ENCODE peak calls at places on chromosomes 5 and 9, in four cellular contexts. X is HCT116, T is H1, W is K562. E is an unnamed sample.

GRCh38 chr5:179306191-179307005 is 38.9 kb downstream of the ADAMTS2 start:
- DNase-seq in X (no peak), T (no peak), W (no peak), E (no peak)

GRCh38 chr5:55997742-55998351 is 3.1 kb upstream of the IL6ST start:
- DNase-seq in X (no peak), T (no peak), W (peak; percentile 63), E (no peak)

GRCh38 chr9:5951686-5952211 is 61.1 kb downstream of the MLANA start:
- DNase-seq in X (no peak), T (no peak), W (no peak), E (no peak)

GRCh38 chr9:30775236-30775635 is 1609.2 kb upstream of the ACO1 start:
- DNase-seq in X (no peak), T (no peak), W (no peak), E (no peak)

GRCh38 chr9:103714992-103715391 is 379.1 kb upstream of the SMC2 start:
- DNase-seq in X (no peak), T (peak; percentile 45), W (no peak), E (no peak)

GRCh38 chr5:10885026-10885425 is 124.0 kb upstream of the DAP start:
- DNase-seq in X (no peak), T (no peak), W (no peak), E (no peak)

GRCh38 chr5:1297243-1297642 is 2.4 kb upstream of the TERT start:
- DNase-seq in X (no peak), T (no peak), W (no peak), E (no peak)

GRCh38 chr5:133287500-133287899 is 235.7 kb downstream of the HSPA4 start:
- DNase-seq in X (peak; percentile 28), T (peak; percentile 55), W (peak; percentile 24), E (peak; percentile 12)

GRCh38 chr5:84727708-84728107 is 343.0 kb upstream of the EDIL3 start:
- DNase-seq in X (no peak), T (no peak), W (no peak), E (no peak)

GRCh38 chr5:156356238-156356637 is 29.3 kb downstream of the SGCD start:
- DNase-seq in X (no peak), T (no peak), W (no peak), E (no peak)

GRCh38 chr5:122458278-122458872 is 146.3 kb downstream of the SNCAIP start:
- DNase-seq in X (peak; percentile 21), T (no peak), W (peak; percentile 19), E (peak; percentile 6)

GRCh38 chr5:44443172-44443571 is 54.0 kb upstream of the FGF10 start:
- DNase-seq in X (no peak), T (no peak), W (no peak), E (no peak)

GRCh38 chr5:57692582-57693487 is 210.2 kb upstream of the ACTBL2 start:
- DNase-seq in X (peak; percentile 94), T (no peak), W (peak; percentile 50), E (peak; percentile 92)

GRCh38 chr9:37944671-37945481 is 40.9 kb upstream of the SLC25A51 start:
- DNase-seq in X (no peak), T (no peak), W (no peak), E (no peak)

GRCh38 chr9:12923472-12924009 is 148.7 kb downstream of the LURAP1L start:
- DNase-seq in X (no peak), T (no peak), W (no peak), E (no peak)

GRCh38 chr9:36135791-36136276 is 699 bp upstream of the GLIPR2 start:
- DNase-seq in X (no peak), T (peak; percentile 77), W (no peak), E (no peak)

GRCh38 chr9:109248133-109248581 is 72.7 kb downstream of the EPB41L4B start:
- DNase-seq in X (no peak), T (peak; percentile 34), W (no peak), E (peak; percentile 79)

GRCh38 chr9:34578241-34579096 is 11.1 kb downstream of the CNTFR start:
- DNase-seq in X (no peak), T (peak; percentile 74), W (no peak), E (no peak)

GRCh38 chr9:137268538-137269201 is 8.9 kb upstream of the TOR4A start:
- DNase-seq in X (no peak), T (no peak), W (peak; percentile 54), E (no peak)

GRCh38 chr9:137270929-137271695 is 6.4 kb upstream of the TOR4A start:
- DNase-seq in X (no peak), T (no peak), W (no peak), E (no peak)

GRCh38 chr9:137271696-137272076 is 5.8 kb upstream of the TOR4A start:
- DNase-seq in X (no peak), T (no peak), W (peak; percentile 17), E (no peak)

GRCh38 chr9:137267933-137268355 is 9.6 kb upstream of the TOR4A start:
- DNase-seq in X (no peak), T (no peak), W (no peak), E (no peak)

DNA sequence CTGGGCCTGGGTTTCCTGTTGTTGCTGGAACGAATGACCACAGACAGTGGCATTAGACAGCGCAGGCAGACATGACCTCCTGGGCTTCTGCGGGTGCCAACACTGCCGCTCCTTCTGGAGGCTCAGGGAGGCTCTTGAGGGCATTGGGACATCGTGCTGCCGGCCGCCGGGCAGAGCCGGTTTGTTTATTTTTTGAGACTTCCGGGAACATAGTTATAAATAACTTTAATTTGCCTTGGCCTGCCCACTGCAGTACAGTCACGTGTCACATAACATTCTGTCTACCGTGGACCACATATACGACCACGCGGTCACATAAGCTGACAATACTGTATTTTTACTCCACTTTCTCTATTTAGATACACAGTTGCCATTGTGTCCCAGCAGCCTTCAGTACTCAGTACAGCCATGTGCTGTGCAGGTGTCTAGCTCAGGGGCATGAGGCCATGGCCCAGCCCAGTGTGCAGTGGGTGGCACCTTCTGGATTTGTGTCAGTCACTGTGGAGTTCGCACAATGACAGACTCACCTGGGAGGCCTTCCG is 8.2 kb upstream of the TOR4A start:
- DNase-seq in X (no peak), T (no peak), W (no peak), E (no peak)
- TF ChIP-seq FOSL1 in X (no peak), T (no peak), W (no peak), E (no peak)

GRCh38 chr5:96129276-96129675 is 167.6 kb upstream of the ELL2 start:
- DNase-seq in X (no peak), T (no peak), W (no peak), E (no peak)

GRCh38 chr5:96127538-96127937 is 165.9 kb upstream of the ELL2 start:
- DNase-seq in X (no peak), T (no peak), W (no peak), E (no peak)

GRCh38 chr5:96134886-96135285 is 173.2 kb upstream of the ELL2 start:
- DNase-seq in X (no peak), T (no peak), W (no peak), E (no peak)

GRCh38 chr5:96128204-96128864 is 166.7 kb upstream of the ELL2 start:
- DNase-seq in X (no peak), T (no peak), W (no peak), E (no peak)

GRCh38 chr5:96133337-96134094 is 171.9 kb upstream of the ELL2 start:
- DNase-seq in X (no peak), T (no peak), W (no peak), E (no peak)
- TF ChIP-seq FOSL1 in X (no peak), T (no peak), W (no peak), E (no peak)

DNA sequence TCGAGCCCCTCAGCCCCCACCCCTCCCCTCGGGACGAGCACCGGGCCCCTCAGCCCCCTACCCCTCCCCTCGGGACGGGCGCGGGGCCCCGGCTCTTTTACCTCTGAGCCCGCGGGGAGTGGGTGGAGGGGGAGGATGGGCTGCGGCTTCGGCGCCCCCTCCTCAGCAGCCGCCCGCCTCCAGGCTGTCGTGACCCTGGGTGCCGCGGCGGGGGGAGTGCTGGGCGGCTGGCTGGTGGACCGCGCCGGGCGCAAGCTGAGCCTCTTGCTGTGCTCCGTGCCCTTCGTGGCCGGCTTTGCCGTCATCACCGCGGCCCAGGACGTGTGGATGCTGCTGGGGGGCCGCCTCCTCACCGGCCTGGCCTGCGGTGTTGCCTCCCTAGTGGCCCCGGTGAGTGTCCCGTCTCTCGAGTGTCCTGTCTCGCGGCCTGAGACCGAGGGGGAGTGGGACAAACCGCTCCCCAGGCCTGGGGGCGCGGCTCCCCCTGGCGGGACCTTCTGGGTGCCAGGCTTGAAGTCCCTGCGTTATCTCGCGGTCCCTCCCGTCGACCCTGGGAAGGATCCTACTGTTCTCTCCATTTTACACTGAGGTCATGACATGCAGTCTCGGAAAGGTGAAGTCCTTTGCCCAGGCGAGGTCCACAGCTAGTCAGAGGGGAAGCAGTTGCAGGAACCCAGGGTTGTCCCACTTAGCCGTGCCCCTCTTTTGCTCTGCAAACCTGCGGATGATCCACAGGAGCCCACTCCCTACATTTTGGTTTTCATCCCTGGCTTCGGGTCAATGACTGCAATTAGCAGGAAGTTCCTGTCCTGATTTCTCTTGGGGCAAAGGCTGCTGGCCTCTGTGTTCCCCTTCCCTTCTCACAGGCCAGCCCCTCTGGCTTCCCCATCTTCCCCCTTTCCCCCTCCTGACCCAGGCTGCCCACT is 1.0 kb downstream of the SLC2A8 start:
- DNase-seq in X (no peak), T (peak; percentile 64), W (peak; percentile 47), E (peak; percentile 36)
- TF ChIP-seq FOSL1 in X (no peak), T (no peak), W (no peak), E (no peak)

GRCh38 chr9:69444021-69444420 is 119.0 kb downstream of the ENTREP1 start:
- DNase-seq in X (no peak), T (no peak), W (no peak), E (no peak)
- TF ChIP-seq FOSL1 in X (no peak), T (no peak), W (no peak), E (no peak)

E was measured in HepG2.